ENCODE peak calls at places on chromosomes 13 and 19, in ten cellular contexts. L, B, P, X, W, G, N, A, D and Y are unnamed samples. For H3K9me3, the result is how much of the 10 kb centered on the place peaks cover.

GRCh38 chr13:71149498-71150363 is 717.3 kb downstream of the DACH1 start:
- DNase-seq in D (no peak), P (no peak), X (no peak), B (no peak), G (no peak), L (no peak), N (no peak), A (peak), W (no peak), Y (no peak)

GRCh38 chr19:46732966-46733692 is 12.7 kb upstream of the FKRP start:
- DNase-seq in B (no peak), L (no peak), N (no peak), D (no peak), X (no peak), A (no peak), G (peak), P (peak), W (peak), Y (no peak)

GRCh38 chr19:4149518-4150288 is 3.7 kb upstream of the CREB3L3 start:
- DNase-seq in L (no peak), G (no peak), N (no peak), W (no peak), B (peak), D (no peak), A (peak), X (no peak), P (no peak), Y (no peak)

GRCh38 chr13:37109080-37109678 is 3.7 kb upstream of the CSNK1A1L start:
- DNase-seq in A (no peak), X (peak), L (no peak), G (no peak), B (peak), P (no peak), D (no peak), W (no peak), N (no peak), Y (no peak)

GRCh38 chr19:51552996-51553725 is 17.9 kb upstream of the ZNF175 start:
- DNase-seq in P (peak), L (no peak), W (peak), B (peak), N (no peak), A (peak), D (peak), G (peak), X (peak), Y (no peak)

GRCh38 chr19:55474269-55475265 is 1.9 kb upstream of the ZNF628 start:
- DNase-seq in W (no peak), X (peak), A (no peak), D (no peak), G (no peak), N (no peak), L (no peak), B (no peak), P (peak), Y (no peak)

GRCh38 chr13:50025446-50025845 is 10.2 kb downstream of the KCNRG start:
- DNase-seq in N (no peak), B (no peak), P (no peak), X (no peak), G (no peak), A (no peak), L (no peak), D (no peak), W (no peak), Y (no peak)

GRCh38 chr19:19670070-19670551 is 1.5 kb downstream of the ZNF101 start:
- DNase-seq in W (no peak), B (no peak), X (peak), N (no peak), L (no peak), P (no peak), G (no peak), A (no peak), D (no peak), Y (no peak)

GRCh38 chr19:29675650-29676186 is 10.5 kb downstream of the PLEKHF1 start:
- DNase-seq in W (no peak), P (peak), B (no peak), A (no peak), G (no peak), X (no peak), L (no peak), N (no peak), D (no peak), Y (no peak)

GRCh38 chr13:36432106-36432544 is at the start of gene CCNA1:
- DNase-seq in L (peak), B (peak), G (peak), N (no peak), W (peak), P (peak), X (peak), D (peak), A (no peak), Y (no peak)

GRCh38 chr13:79910869-79911540 is 429.9 kb downstream of the SPRY2 start:
- DNase-seq in W (no peak), N (no peak), A (no peak), L (no peak), B (no peak), G (no peak), X (no peak), P (no peak), D (no peak), Y (no peak)

GRCh38 chr19:46017874-46018675 is 4.8 kb downstream of the PGLYRP1 start:
- DNase-seq in P (no peak), L (no peak), D (no peak), N (no peak), G (no peak), B (no peak), W (peak), X (no peak), A (no peak), Y (no peak)

GRCh38 chr19:56333506-56333905 is 18.9 kb upstream of the ZSCAN5A start:
- DNase-seq in A (peak), N (peak), G (no peak), W (no peak), D (no peak), X (peak), L (peak), P (no peak), B (peak), Y (no peak)

GRCh38 chr13:30112602-30113435 is 194.5 kb downstream of the KATNAL1 start:
- DNase-seq in D (peak), P (peak), X (peak), W (peak), A (peak), L (peak), N (peak), G (peak), B (peak), Y (peak)

GRCh38 chr13:21625366-21625765 is 21.4 kb upstream of the MICU2 start:
- DNase-seq in G (no peak), W (no peak), P (no peak), N (no peak), D (no peak), B (peak), X (peak), L (no peak), A (peak), Y (no peak)

GRCh38 chr19:49758292-49758691 is 4.8 kb downstream of the TSKS start:
- DNase-seq in D (no peak), B (no peak), L (no peak), N (no peak), W (no peak), G (no peak), X (peak), P (no peak), A (no peak), Y (no peak)

GRCh38 chr13:23069571-23069970 is 111.2 kb upstream of the SGCG start:
- DNase-seq in X (peak), N (no peak), L (no peak), W (no peak), G (no peak), B (no peak), A (no peak), D (no peak), P (no peak), Y (no peak)

GRCh38 chr19:16036397-16036925 is 39.8 kb upstream of the TPM4 start:
- DNase-seq in P (no peak), N (no peak), B (peak), A (no peak), X (no peak), G (peak), W (no peak), L (no peak), D (no peak), Y (no peak)

GRCh38 chr19:54461201-54462071 is 2.1 kb downstream of the LENG9 start:
- DNase-seq in N (no peak), G (no peak), P (peak), L (no peak), A (peak), B (no peak), W (no peak), D (no peak), X (no peak), Y (no peak)

GRCh38 chr13:71602327-71602726 is 264.7 kb downstream of the DACH1 start:
- DNase-seq in L (no peak), A (no peak), G (no peak), X (no peak), B (no peak), W (no peak), P (no peak), N (no peak), D (no peak), Y (no peak)

GRCh38 chr19:15443325-15443724 is 6.4 kb downstream of the WIZ start:
- DNase-seq in W (no peak), G (no peak), A (no peak), P (peak), L (no peak), N (no peak), B (no peak), D (no peak), X (no peak), Y (no peak)

DNA sequence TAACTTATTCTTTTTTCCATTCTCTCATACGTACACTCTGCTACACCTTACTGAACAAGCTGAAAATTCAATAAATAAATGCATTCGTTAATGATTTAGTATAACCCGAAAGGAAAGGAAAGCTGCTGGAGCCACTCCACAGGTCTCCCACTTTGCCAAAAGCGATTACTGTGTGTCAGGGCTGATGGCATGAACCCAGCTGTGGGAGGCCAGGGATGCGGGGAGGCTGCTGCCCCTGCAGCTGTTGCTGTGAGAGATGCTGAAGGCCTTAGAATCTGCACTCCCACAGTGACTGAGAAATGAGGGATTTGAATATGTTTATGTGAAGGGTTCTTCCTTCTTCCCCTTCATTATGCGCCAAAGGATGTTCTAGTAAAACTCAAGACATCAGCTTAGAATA is 58.7 kb upstream of the NBEA start:
- DNase-seq in L (no peak), B (no peak), N (no peak), X (no peak), G (no peak), P (no peak), A (no peak), D (peak), W (no peak), Y (no peak)
- H3K9me3 ChIP-seq in L (under half), B (under half), N (under half), X (under half), G (under half), P (under half), A (under half), D (under half), W (under half), Y (under half)

DNA sequence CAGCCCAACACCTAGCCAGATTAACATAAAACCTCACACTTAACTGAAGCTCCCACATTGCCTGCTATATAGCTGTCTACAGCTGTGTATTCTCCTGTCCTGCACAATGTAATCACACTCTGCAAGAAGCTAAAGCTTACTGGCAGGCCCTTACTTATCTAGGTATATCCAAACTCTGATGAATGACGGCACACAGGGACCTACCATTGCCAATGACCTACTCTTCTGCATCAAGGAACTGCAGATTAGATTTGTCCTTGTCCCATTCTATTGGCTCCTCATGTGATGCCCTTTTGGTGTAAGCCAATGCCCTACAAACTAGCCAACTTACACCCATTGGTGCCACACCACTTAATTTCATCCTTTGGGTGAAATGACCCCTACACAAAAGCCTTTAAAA is 26.4 kb downstream of the ZNF45 start:
- DNase-seq in L (no peak), P (no peak), W (no peak), A (no peak), G (no peak), B (no peak), N (no peak), D (no peak), X (no peak), Y (no peak)
- H3K9me3 ChIP-seq in L (under half), P (half or more), W (under half), A (under half), G (under half), B (under half), N (under half), D (half or more), X (under half), Y (half or more)

DNA sequence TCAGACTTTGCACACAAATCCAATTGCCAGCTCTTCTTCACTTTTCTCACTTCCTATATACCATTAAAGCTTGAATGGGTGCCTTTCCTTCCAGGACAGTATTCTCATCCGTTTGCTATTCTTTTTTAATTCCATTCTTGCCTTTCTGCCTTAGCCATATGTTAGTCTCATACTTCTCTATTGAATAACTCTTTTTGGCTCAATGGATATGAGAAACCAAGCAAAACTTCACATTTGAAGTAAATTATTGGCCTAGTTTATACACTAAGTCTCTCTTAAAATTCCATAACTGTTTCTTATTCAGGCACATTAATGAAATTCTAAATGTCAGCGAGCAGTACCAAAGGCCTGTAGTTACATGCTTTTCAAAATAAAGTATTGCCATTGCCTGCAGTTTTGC is 129.6 kb upstream of the FRY start:
- DNase-seq in N (no peak), L (no peak), W (no peak), P (no peak), D (no peak), B (no peak), A (no peak), X (peak), G (no peak), Y (no peak)
- H3K9me3 ChIP-seq in N (under half), L (under half), W (under half), P (under half), D (under half), B (under half), A (under half), X (under half), G (under half), Y (under half)

GRCh38 chr13:65553328-65553727 is 1676.8 kb downstream of the PCDH9 start:
- DNase-seq in X (no peak), G (peak), B (no peak), A (no peak), P (no peak), D (no peak), N (no peak), W (no peak), L (no peak), Y (no peak)
- H3K9me3 ChIP-seq in X (under half), G (under half), B (under half), A (under half), P (under half), D (under half), N (under half), W (under half), L (under half), Y (under half)

DNA sequence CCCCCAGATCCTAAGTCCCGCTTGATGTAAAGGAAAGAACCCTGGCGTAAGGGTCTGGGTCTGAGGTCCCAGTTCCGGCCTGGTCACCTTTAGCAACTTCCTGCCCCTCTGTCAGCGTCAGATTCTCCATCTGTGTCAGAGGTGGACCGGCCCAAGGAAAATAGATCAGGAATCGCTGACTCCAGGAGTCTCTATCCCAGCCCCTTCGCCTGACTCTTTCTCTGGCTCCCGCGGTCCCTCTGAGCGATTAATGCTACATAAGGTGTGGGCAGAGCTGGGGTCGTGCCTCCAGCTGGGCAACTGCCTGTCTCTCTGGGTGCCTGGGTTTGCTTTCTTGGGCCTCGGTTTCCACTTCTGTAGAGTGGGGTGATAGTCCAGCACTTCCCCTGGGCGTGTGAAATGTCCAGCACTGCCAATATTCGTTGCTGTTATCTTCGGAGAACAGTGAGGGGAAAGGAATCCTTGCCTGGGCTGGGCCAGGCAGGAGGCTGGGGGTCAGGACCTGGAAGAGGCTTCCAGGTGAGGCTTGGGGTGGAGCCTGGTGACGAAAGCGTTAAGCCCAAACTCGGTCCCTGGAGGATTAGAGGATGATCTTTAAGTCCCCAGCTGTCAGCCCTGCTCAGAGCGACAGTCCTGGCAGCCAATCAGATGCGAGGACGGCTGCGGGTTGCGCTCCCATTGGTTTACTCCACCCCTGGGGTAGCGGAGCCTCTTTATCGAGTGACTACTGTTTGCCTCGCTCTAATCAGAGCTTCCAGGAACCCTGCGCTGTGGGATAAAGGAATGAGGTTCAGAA is 767 bp downstream of the ABCA7 start:
- DNase-seq in P (peak), X (peak), W (peak), N (peak), G (peak), B (peak), D (peak), A (peak), L (peak), Y (peak)
- H3K9me3 ChIP-seq in P (under half), X (under half), W (under half), N (under half), G (under half), B (under half), D (under half), A (under half), L (under half), Y (under half)

GRCh38 chr19:22608441-22608840 is 25.7 kb upstream of the ZNF492 start:
- DNase-seq in P (no peak), G (peak), N (no peak), W (no peak), L (no peak), B (no peak), X (no peak), A (no peak), D (no peak), Y (peak)

GRCh38 chr19:22605275-22606211 is 28.6 kb upstream of the ZNF492 start:
- DNase-seq in W (no peak), G (peak), D (no peak), A (no peak), L (no peak), B (no peak), N (no peak), P (no peak), X (no peak), Y (peak)

GRCh38 chr19:22606212-22606553 is 27.9 kb upstream of the ZNF492 start:
- DNase-seq in D (no peak), B (no peak), X (no peak), P (no peak), W (no peak), N (no peak), L (no peak), G (peak), A (no peak), Y (peak)

GRCh38 chr19:22607653-22608430 is 26.3 kb upstream of the ZNF492 start:
- DNase-seq in A (no peak), B (no peak), D (no peak), G (peak), N (no peak), X (no peak), P (no peak), W (no peak), L (no peak), Y (peak)

GRCh38 chr19:22606954-22607652 is 27.0 kb upstream of the ZNF492 start:
- DNase-seq in N (no peak), D (no peak), B (no peak), G (peak), L (no peak), P (no peak), W (no peak), X (no peak), A (no peak), Y (peak)
- H3K9me3 ChIP-seq in N (under half), D (under half), B (under half), G (under half), L (under half), P (half or more), W (under half), X (under half), A (under half), Y (under half)

GRCh38 chr19:36564391-36564790 is 8.7 kb downstream of the ZNF529 start:
- DNase-seq in L (no peak), G (no peak), N (no peak), X (no peak), W (no peak), A (no peak), D (no peak), P (no peak), B (no peak), Y (no peak)
- H3K9me3 ChIP-seq in L (under half), G (under half), N (under half), X (under half), W (under half), A (under half), D (half or more), P (half or more), B (under half), Y (half or more)

DNA sequence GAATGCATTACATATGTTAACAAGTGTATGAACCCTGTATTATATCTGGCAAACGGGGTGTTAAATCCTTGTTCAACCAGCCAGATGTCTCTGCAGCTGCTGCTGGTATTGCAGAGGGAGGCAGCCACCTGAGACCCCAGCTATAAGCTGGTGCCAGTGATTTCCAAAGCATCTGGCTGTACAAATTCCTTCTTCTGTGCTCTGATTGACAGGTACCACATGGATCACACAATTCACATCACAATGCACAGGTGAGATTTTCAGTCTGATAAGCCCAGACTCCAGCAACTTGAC is 19.7 kb downstream of the TNFSF11 start:
- DNase-seq in N (no peak), X (no peak), B (no peak), L (no peak), W (no peak), D (no peak), A (no peak), P (no peak), G (no peak), Y (no peak)
- H3K9me3 ChIP-seq in N (under half), X (under half), B (under half), L (under half), W (under half), D (under half), A (under half), P (under half), G (under half), Y (under half)